ENCODE peak calls at places on chromosomes 2 and 18, in seven cellular contexts. N, M, W, I, F, E and G are unnamed samples.

GRCh38 chr18:74172697-74173433 is 24.5 kb downstream of the TIMM21 start:
- DNase-seq in N (no peak), M (no peak), W (no peak), I (no peak), F (no peak), E (no peak), G (no peak)

GRCh38 chr2:12549641-12550040 is 167.1 kb upstream of the TRIB2 start:
- DNase-seq in N (no peak), M (no peak), W (no peak), I (no peak), F (no peak), E (no peak), G (no peak)

GRCh38 chr2:196515041-196515440 is 124.5 kb upstream of the CCDC150 start:
- DNase-seq in N (no peak), M (no peak), W (no peak), I (no peak), F (no peak), E (no peak), G (no peak)

GRCh38 chr2:218029366-218030360 is 26.9 kb upstream of the TNS1 start:
- DNase-seq in N (no peak), M (no peak), W (no peak), I (no peak), F (no peak), E (no peak), G (no peak)

GRCh38 chr2:179460530-179460929 is 195.9 kb upstream of the SESTD1 start:
- DNase-seq in N (no peak), M (no peak), W (no peak), I (peak; percentile 61), F (no peak), E (no peak), G (no peak)

GRCh38 chr2:127628767-127629614 is 17.0 kb upstream of the GPR17 start:
- DNase-seq in N (no peak), M (no peak), W (peak; percentile 30), I (no peak), F (no peak), E (no peak), G (no peak)

GRCh38 chr2:152682663-152683062 is 34.6 kb downstream of the PRPF40A start:
- DNase-seq in N (no peak), M (no peak), W (no peak), I (no peak), F (no peak), E (no peak), G (peak; percentile 5)

GRCh38 chr2:181574321-181574720 is 82.6 kb downstream of the CERKL start:
- DNase-seq in N (no peak), M (no peak), W (no peak), I (no peak), F (no peak), E (no peak), G (no peak)

GRCh38 chr18:52287151-52287550 is 52.8 kb upstream of the DCC start:
- DNase-seq in N (no peak), M (no peak), W (no peak), I (no peak), F (no peak), E (no peak), G (no peak)

GRCh38 chr18:8912348-8913057 is 190.0 kb upstream of the NDUFV2 start:
- DNase-seq in N (no peak), M (peak; percentile 16), W (no peak), I (no peak), F (peak; percentile 35), E (no peak), G (peak; percentile 10)

GRCh38 chr2:135256531-135257258 is 204.6 kb downstream of the RAB3GAP1 start:
- DNase-seq in N (no peak), M (no peak), W (no peak), I (no peak), F (no peak), E (no peak), G (no peak)

GRCh38 chr2:206802654-206803514 is 37.5 kb downstream of the FASTKD2 start:
- DNase-seq in N (no peak), M (no peak), W (no peak), I (no peak), F (no peak), E (no peak), G (no peak)

GRCh38 chr2:200736646-200737274 is 75.0 kb upstream of the BZW1 start:
- DNase-seq in N (no peak), M (no peak), W (no peak), I (no peak), F (no peak), E (no peak), G (no peak)

GRCh38 chr2:20106746-20107145 is 55.3 kb upstream of the LAPTM4A start:
- DNase-seq in N (peak; percentile 65), M (peak; percentile 56), W (peak; percentile 74), I (no peak), F (no peak), E (no peak), G (peak; percentile 76)
- TF ChIP-seq CTCF in N (peak; percentile 15), M (peak; percentile 35), W (peak; percentile 55), I (peak; percentile 19), F (no peak), E (peak; percentile 12), G (peak; percentile 46)

DNA sequence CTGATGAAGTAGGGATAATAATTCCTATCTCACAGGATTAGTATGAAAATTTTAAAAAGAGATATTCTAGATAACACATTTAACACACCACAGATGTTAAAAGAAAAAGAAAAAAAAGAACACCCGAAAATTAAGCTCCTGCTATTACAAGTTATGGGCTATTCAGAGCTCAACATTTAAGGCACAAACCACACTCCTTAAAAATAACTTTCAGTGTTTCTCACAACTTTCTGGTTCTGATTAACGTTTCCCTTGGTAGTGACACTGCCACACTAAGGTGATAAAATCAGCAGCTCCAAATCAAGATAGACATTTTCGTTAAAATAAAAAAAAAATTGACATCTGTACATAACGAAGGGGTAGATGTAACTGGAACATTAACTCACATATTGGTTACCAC is 26.9 kb downstream of the ACVR1C start:
- DNase-seq in N (no peak), M (no peak), W (no peak), I (no peak), F (no peak), E (no peak), G (no peak)
- TF ChIP-seq CTCF in N (no peak), M (no peak), W (no peak), I (no peak), F (no peak), E (no peak), G (no peak)

GRCh38 chr2:238771193-238771592 is 76.7 kb upstream of the TWIST2 start:
- DNase-seq in N (no peak), M (no peak), W (no peak), I (no peak), F (no peak), E (no peak), G (no peak)
- TF ChIP-seq CTCF in N (no peak), M (no peak), W (no peak), I (peak; percentile 34), F (no peak), E (no peak), G (peak; percentile 24)

GRCh38 chr2:10080536-10081304 is 509 bp upstream of the CYS1 start:
- DNase-seq in N (peak; percentile 46), M (no peak), W (no peak), I (no peak), F (peak; percentile 84), E (no peak), G (peak; percentile 51)

GRCh38 chr2:10078001-10078400 is 2.2 kb downstream of the CYS1 start:
- DNase-seq in N (no peak), M (no peak), W (no peak), I (no peak), F (no peak), E (no peak), G (no peak)

GRCh38 chr2:10078704-10079191 is 1.5 kb downstream of the CYS1 start:
- DNase-seq in N (no peak), M (no peak), W (no peak), I (no peak), F (no peak), E (no peak), G (no peak)

GRCh38 chr2:10079192-10079930 is 850 bp downstream of the CYS1 start:
- DNase-seq in N (peak; percentile 26), M (no peak), W (no peak), I (no peak), F (peak; percentile 66), E (peak; percentile 58), G (peak; percentile 60)

DNA sequence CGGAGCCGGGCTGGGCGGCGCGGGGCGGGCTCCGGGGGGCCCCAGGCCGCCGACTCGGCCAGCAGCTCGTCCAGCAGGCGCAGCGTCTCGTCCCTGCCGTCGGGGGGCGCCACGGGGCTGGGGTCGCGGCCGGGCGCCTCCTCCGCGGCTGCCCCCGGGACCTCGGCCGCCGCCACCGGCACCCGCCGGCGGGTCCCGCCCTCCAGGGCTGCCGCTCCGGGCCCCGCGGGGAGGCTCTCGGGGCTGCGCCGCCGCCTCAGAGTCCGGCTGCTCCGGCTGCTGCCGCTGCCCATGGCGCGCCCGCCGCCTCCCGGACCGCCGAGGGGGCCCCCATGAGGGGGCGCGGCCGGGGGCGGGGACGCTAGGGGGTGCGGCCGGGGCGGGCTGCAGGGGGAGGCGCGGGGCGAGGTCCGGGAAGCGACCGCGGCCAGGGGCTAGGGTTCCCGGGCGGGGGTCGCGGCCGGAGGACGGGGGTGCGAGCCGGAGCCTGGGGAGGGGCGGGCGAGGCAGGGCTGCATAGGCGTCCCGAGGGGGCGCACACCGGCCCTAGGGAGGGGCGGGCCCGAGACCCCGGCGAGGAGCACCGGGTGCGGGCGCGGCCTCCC is at the start of gene CYS1:
- DNase-seq in N (peak; percentile 35), M (no peak), W (no peak), I (no peak), F (peak; percentile 90), E (peak; percentile 66), G (peak; percentile 67)
- TF ChIP-seq CTCF in N (no peak), M (no peak), W (peak; percentile 11), I (no peak), F (peak; percentile 72), E (peak; percentile 87), G (no peak)

GRCh38 chr2:19544020-19544383 is 185.6 kb upstream of the OSR1 start:
- DNase-seq in N (no peak), M (no peak), W (no peak), I (no peak), F (no peak), E (no peak), G (no peak)
- TF ChIP-seq CTCF in N (no peak), M (no peak), W (no peak), I (no peak), F (no peak), E (no peak), G (no peak)